ENCODE peak calls at places on chromosomes 11 and 22, in four cellular contexts. N is K562, J is SK-N-SH, U is HepG2. Z is an unnamed sample.

GRCh38 chr11:36271794-36272409 is 17.3 kb downstream of the COMMD9 start:
- DNase-seq in N (peak; percentile 25), J (no peak), U (no peak), Z (no peak)

GRCh38 chr11:12372111-12372510 is 5.3 kb upstream of the PARVA start:
- DNase-seq in N (no peak), U (no peak), J (no peak), Z (no peak)

GRCh38 chr11:13931356-13931755 is 31.2 kb upstream of the SPON1 start:
- DNase-seq in J (no peak), N (no peak), U (no peak), Z (no peak)

GRCh38 chr11:65013130-65013691 is 749 bp upstream of the ARL2 start:
- DNase-seq in J (peak; percentile 95), U (peak; percentile 75), N (peak; percentile 93), Z (no peak)

GRCh38 chr22:48957311-48957986 is 870.2 kb downstream of the BRD1 start:
- DNase-seq in J (no peak), N (no peak), U (no peak), Z (no peak)

GRCh38 chr22:39343259-39344045 is 6.3 kb upstream of the SYNGR1 start:
- DNase-seq in J (peak; percentile 59), N (peak; percentile 47), U (peak; percentile 70), Z (peak; percentile 36)

GRCh38 chr11:77778549-77778948 is 42.0 kb downstream of the RSF1 start:
- DNase-seq in N (no peak), U (no peak), J (no peak), Z (no peak)

GRCh38 chr11:1832989-1833365 is 1.8 kb upstream of the SYT8 start:
- DNase-seq in N (no peak), J (no peak), U (no peak), Z (no peak)

GRCh38 chr22:33302549-33302948 is 244.4 kb upstream of the SYN3 start:
- DNase-seq in U (no peak), N (no peak), J (no peak), Z (no peak)

GRCh38 chr22:36818010-36818642 is 1.3 kb upstream of the PVALB start:
- DNase-seq in J (no peak), N (no peak), U (no peak), Z (no peak)

GRCh38 chr11:68845351-68846002 is 3.8 kb upstream of the CPT1A start:
- DNase-seq in J (no peak), N (no peak), U (peak; percentile 96), Z (no peak)

GRCh38 chr22:46050916-46051614 is 74.1 kb upstream of the WNT7B start:
- DNase-seq in U (no peak), J (no peak), N (no peak), Z (no peak)

GRCh38 chr11:6705905-6706535 is 22.9 kb upstream of the MRPL17 start:
- DNase-seq in N (peak; percentile 59), U (peak; percentile 20), J (peak; percentile 47), Z (no peak)

GRCh38 chr11:124460459-124460858 is 15.0 kb upstream of the OR8B8 start:
- DNase-seq in N (no peak), J (no peak), U (no peak), Z (no peak)

GRCh38 chr11:2780850-2781412 is 81.1 kb upstream of the KCNQ1OT1 start:
- DNase-seq in U (no peak), N (no peak), J (no peak), Z (no peak)

GRCh38 chr22:46128606-46129005 is 21.7 kb upstream of the PPARA start:
- DNase-seq in U (no peak), N (no peak), J (no peak), Z (no peak)

GRCh38 chr11:71502026-71502425 is 25.0 kb upstream of the KRTAP5-7 start:
- DNase-seq in U (no peak), J (no peak), N (no peak), Z (no peak)

GRCh38 chr11:76810151-76810853 is 27.1 kb downstream of the TSKU start:
- DNase-seq in U (no peak), J (no peak), N (no peak), Z (peak; percentile 15)

GRCh38 chr11:112339566-112339965 is 78.9 kb upstream of the PLET1 start:
- DNase-seq in U (no peak), J (no peak), N (no peak), Z (no peak)

GRCh38 chr11:110793556-110793955 is 81.3 kb upstream of the ARHGAP20 start:
- DNase-seq in J (no peak), U (no peak), N (no peak), Z (no peak)

GRCh38 chr22:23786261-23786710 is 480 bp upstream of the SMARCB1 start:
- DNase-seq in U (no peak), N (no peak), J (peak; percentile 27), Z (no peak)

GRCh38 chr11:71301046-71301857 is 48.9 kb upstream of the SHANK2 start:
- DNase-seq in U (no peak), J (no peak), N (no peak), Z (no peak)

GRCh38 chr11:12599408-12600143 is 74.6 kb upstream of the TEAD1 start:
- DNase-seq in J (no peak), N (peak; percentile 68), U (peak; percentile 91), Z (peak; percentile 40)

GRCh38 chr11:98600103-98600502 is 420.6 kb upstream of the CNTN5 start:
- DNase-seq in J (no peak), U (no peak), N (no peak), Z (no peak)

GRCh38 chr11:57249384-57250319 is 12.6 kb upstream of the APLNR start:
- DNase-seq in U (peak; percentile 23), J (no peak), N (peak; percentile 65), Z (peak; percentile 27)

GRCh38 chr22:19356708-19357269 is 65.3 kb upstream of the CLTCL1 start:
- DNase-seq in J (no peak), U (no peak), N (no peak), Z (no peak)
- TF ChIP-seq ELF1 in J (no peak), U (no peak), N (no peak), Z (no peak)

GRCh38 chr11:44016129-44016528 is 31.7 kb upstream of the ACCSL start:
- DNase-seq in N (no peak), J (no peak), U (no peak), Z (no peak)
- TF ChIP-seq ELF1 in N (no peak), J (no peak), U (no peak), Z (no peak)

GRCh38 chr11:95641506-95641905 is 148.1 kb downstream of the FAM76B start:
- DNase-seq in J (no peak), U (no peak), N (no peak), Z (no peak)
- TF ChIP-seq ELF1 in J (no peak), U (no peak), N (no peak), Z (no peak)

GRCh38 chr22:20785415-20785814 is 11.5 kb downstream of the SERPIND1 start:
- DNase-seq in N (no peak), U (no peak), J (no peak), Z (no peak)

GRCh38 chr22:20786048-20786447 is 12.1 kb downstream of the SERPIND1 start:
- DNase-seq in J (no peak), N (no peak), U (no peak), Z (no peak)

GRCh38 chr22:20783300-20783673 is 9.4 kb downstream of the SERPIND1 start:
- DNase-seq in N (no peak), J (no peak), U (no peak), Z (no peak)

GRCh38 chr22:20782601-20783299 is 8.8 kb downstream of the SERPIND1 start:
- DNase-seq in J (no peak), U (no peak), N (no peak), Z (no peak)

DNA sequence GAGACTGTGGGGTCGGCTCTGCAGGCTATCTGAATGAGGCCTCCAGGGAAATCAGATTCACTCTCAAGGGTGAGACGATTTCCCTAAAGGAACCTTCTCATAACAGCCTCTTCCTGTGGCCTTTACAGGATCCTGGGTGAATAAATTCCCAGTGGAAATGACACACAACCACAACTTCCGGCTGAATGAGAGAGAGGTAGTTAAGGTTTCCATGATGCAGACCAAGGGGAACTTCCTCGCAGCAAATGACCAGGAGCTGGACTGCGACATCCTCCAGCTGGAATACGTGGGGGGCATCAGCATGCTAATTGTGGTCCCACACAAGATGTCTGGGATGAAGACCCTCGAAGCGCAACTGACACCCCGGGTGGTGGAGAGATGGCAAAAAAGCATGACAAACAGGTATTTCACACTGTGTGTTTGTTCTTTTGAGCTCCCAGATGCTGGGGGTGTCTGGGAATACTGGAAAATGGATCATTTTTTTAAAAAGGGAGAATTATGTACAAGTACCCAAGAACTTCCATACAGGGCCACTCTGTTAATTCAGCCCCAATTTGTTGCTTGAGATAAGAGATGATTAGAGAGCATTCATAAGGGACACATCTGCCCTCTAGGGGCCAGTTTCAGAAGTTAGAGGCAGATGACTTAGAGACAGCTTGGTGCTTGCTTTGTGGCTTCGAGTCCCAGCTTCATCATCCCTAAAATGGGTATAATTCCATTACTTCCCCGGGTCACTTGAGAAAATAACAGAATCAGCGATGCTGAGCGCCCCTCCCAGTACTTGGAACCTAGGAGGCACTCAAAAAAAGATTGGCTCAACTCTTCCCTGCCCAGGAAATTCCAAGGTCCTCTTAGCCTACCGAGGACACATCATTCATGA is 10.2 kb downstream of the SERPIND1 start:
- DNase-seq in N (peak; percentile 98), U (peak; percentile 70), J (peak; percentile 59), Z (peak; percentile 34)
- TF ChIP-seq ELF1 in N (no peak), U (no peak), J (no peak), Z (no peak)

DNA sequence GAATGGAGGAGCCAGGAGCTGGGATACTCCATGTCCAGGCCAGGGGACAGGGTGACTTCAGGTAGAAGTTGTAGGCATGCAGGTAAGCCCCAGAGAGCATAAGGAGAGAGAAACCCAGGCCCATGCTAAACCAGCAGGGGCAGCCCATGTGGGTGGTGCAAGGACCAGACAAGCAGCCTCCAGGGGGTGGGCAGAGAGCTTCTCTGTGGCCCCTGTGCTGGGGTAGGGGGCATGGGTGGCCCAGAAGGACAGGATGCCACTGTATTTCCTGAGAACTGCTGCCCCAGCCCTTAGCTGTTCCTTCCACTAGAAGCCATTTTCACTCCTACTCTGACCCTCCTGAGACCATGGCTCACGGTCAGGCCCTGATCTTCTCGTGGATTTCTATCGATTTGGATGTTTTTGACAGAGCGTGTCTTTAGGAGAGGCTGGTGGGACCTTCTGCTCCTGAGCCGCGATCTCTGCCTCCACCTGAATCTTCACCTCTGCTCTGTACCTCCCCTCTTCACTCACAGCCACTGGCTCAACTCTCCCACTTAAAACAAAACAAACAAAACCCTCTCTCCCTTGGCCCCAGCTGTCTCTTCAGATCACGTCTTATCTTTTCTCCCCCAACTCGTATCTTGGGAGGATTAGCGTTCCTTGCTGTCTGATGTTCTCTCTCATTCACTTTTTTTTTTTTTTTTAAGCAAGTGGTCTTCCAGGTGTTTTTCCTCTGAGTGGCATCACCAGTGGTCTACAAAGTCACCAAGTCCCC is 112.2 kb downstream of the NECTIN1 start:
- DNase-seq in J (no peak), N (no peak), U (no peak), Z (no peak)
- TF ChIP-seq ELF1 in J (no peak), N (no peak), U (no peak), Z (no peak)

GRCh38 chr11:66015094-66015881 is 3.5 kb downstream of the CST6 start:
- DNase-seq in N (no peak), J (no peak), U (no peak), Z (peak; percentile 56)
- TF ChIP-seq ELF1 in N (no peak), J (no peak), U (no peak), Z (no peak)

DNA sequence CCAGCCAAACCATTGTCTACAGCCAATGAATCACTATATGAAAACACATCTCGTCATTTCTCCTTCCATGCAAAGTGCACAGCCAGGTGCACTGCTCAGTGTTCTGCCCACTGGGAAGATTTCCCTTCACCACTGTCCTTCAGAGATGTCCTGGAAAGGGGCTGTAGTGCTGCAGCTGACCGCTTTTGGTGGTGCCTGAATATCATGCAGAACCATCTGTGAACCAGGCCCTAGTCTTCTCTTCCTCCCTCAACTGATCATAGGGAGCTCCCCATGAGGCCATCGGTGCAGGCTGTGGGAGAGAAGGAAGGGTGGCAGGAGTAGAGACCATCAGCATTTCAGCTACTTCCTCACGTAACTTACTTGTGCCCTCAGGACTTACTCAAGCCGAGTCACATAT is 70.2 kb downstream of the GAB4 start:
- DNase-seq in J (no peak), U (no peak), N (no peak), Z (no peak)
- TF ChIP-seq ELF1 in J (no peak), U (no peak), N (no peak), Z (no peak)

Z was measured in HCT116.